ENCODE peak calls at places on chromosomes 11 and 22, in eight cellular contexts. X is A673, O is pancreas, M is heart left ventricle, I is GM23338, D is HepG2, F is Peyer's patch, L is uterus. Q is an unnamed sample.

GRCh38 chr11:124276081-124276480 is 19.9 kb downstream of the OR8G5 start:
- DNase-seq in X (no peak), O (no peak), M (no peak), I (no peak), D (no peak), F (no peak), L (no peak), Q (no peak)

GRCh38 chr11:107157809-107158187 is 139.5 kb upstream of the GUCY1A2 start:
- DNase-seq in X (no peak), O (no peak), M (no peak), I (no peak), D (peak; percentile 4), F (no peak), L (no peak), Q (no peak)

GRCh38 chr11:64101461-64101860 is 64.5 kb downstream of the MACROD1 start:
- DNase-seq in X (no peak), O (no peak), M (no peak), I (no peak), D (no peak), F (no peak), L (no peak), Q (no peak)

GRCh38 chr11:83194284-83195175 is 1.0 kb downstream of the ANKRD42 start:
- DNase-seq in X (peak; percentile 76), O (peak; percentile 61), M (peak; percentile 47), I (peak; percentile 63), D (peak; percentile 38), F (peak; percentile 83), L (peak; percentile 77), Q (peak; percentile 91)

GRCh38 chr11:61021661-61022212 is 50.3 kb downstream of the CD6 start:
- DNase-seq in X (no peak), O (peak; percentile 74), M (no peak), I (peak; percentile 90), D (no peak), F (peak; percentile 94), L (no peak), Q (no peak)

GRCh38 chr11:46724088-46724487 is 5.1 kb downstream of the F2 start:
- DNase-seq in X (no peak), O (no peak), M (no peak), I (no peak), D (no peak), F (no peak), L (no peak), Q (no peak)

GRCh38 chr11:6648505-6648904 is 7.1 kb downstream of the DCHS1 start:
- DNase-seq in X (no peak), O (no peak), M (no peak), I (no peak), D (no peak), F (no peak), L (no peak), Q (no peak)

GRCh38 chr22:38080847-38081635 is 2.9 kb downstream of the SLC16A8 start:
- DNase-seq in X (peak; percentile 37), O (no peak), M (peak; percentile 42), I (peak; percentile 84), D (no peak), F (no peak), L (no peak), Q (no peak)

GRCh38 chr22:49437956-49438355 is 389.7 kb downstream of the BRD1 start:
- DNase-seq in X (no peak), O (no peak), M (no peak), I (no peak), D (no peak), F (peak; percentile 29), L (no peak), Q (no peak)

GRCh38 chr11:60953781-60954180 is 1.8 kb upstream of the SLC15A3 start:
- DNase-seq in X (no peak), O (no peak), M (no peak), I (no peak), D (no peak), F (peak; percentile 49), L (no peak), Q (no peak)

GRCh38 chr11:94521684-94522083 is 9.4 kb downstream of the C11orf97 start:
- DNase-seq in X (peak; percentile 52), O (no peak), M (no peak), I (peak; percentile 74), D (peak; percentile 16), F (no peak), L (no peak), Q (no peak)

GRCh38 chr22:41237036-41237706 is 3.6 kb downstream of the CHADL start:
- DNase-seq in X (no peak), O (no peak), M (no peak), I (peak; percentile 95), D (no peak), F (no peak), L (no peak), Q (no peak)

GRCh38 chr11:26712497-26712896 is 9.4 kb downstream of the SLC5A12 start:
- DNase-seq in X (no peak), O (no peak), M (no peak), I (no peak), D (no peak), F (no peak), L (no peak), Q (no peak)

GRCh38 chr22:44931766-44932165 is 78.0 kb downstream of the PHF21B start:
- DNase-seq in X (no peak), O (no peak), M (no peak), I (no peak), D (no peak), F (no peak), L (no peak), Q (no peak)

GRCh38 chr22:46397514-46397913 is 62.0 kb downstream of the TRMU start:
- DNase-seq in X (no peak), O (no peak), M (no peak), I (no peak), D (no peak), F (no peak), L (no peak), Q (no peak)

DNA sequence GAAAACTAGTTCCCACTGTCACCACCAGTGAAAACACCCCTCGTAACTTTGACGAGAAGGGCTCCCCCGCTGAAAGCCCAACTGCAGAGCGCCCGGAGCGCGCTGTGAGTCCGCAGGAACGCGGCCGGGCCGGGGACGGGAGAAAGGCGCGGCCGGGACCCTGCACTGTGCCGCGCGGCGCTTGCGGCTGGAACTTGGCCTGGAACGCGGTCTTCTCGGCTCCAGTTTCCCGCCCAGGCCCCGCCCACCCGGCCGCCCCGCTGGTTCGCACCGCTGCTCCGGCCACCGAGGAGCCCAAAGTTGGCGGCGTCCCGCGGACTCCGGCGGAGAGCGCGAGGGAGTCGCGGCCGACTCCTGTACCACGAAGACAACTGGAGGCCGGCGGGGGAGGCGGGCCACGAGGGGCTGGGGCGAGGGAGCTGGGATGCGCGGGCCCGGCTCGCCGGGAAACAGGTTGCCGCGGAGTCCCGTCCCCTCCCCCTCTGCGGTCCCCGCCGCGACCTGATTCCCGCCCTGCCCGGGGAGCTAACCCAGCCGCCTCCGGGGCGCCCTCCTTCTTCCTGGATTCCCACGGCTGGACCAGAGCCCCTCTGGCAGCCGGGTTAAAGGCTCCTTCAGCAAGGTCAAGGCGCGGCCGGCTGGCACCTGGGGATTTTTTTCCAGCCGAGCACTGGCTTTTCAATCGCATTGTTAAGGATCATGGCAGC is 3.4 kb downstream of the TENM4 start:
- DNase-seq in X (peak; percentile 55), O (peak; percentile 54), M (peak; percentile 72), I (peak; percentile 89), D (no peak), F (peak; percentile 55), L (peak; percentile 55), Q (peak; percentile 88)
- H3K4me1 ChIP-seq in X (peaks cover 34% of the 10 kb centered on the region), O (peaks cover 21% of the 10 kb centered on the region), M (peaks cover 42% of the 10 kb centered on the region), I (peaks cover 45% of the 10 kb centered on the region), D (no peaks in the 10 kb centered on the region), F (peaks cover 43% of the 10 kb centered on the region), L (no peaks in the 10 kb centered on the region), Q (no peaks in the 10 kb centered on the region)

GRCh38 chr11:34105957-34106504 is 602 bp downstream of the NAT10 start:
- DNase-seq in X (no peak), O (no peak), M (no peak), I (no peak), D (peak; percentile 6), F (no peak), L (no peak), Q (no peak)

GRCh38 chr11:34104680-34105078 is 750 bp upstream of the NAT10 start:
- DNase-seq in X (no peak), O (no peak), M (no peak), I (no peak), D (no peak), F (no peak), L (no peak), Q (no peak)

DNA sequence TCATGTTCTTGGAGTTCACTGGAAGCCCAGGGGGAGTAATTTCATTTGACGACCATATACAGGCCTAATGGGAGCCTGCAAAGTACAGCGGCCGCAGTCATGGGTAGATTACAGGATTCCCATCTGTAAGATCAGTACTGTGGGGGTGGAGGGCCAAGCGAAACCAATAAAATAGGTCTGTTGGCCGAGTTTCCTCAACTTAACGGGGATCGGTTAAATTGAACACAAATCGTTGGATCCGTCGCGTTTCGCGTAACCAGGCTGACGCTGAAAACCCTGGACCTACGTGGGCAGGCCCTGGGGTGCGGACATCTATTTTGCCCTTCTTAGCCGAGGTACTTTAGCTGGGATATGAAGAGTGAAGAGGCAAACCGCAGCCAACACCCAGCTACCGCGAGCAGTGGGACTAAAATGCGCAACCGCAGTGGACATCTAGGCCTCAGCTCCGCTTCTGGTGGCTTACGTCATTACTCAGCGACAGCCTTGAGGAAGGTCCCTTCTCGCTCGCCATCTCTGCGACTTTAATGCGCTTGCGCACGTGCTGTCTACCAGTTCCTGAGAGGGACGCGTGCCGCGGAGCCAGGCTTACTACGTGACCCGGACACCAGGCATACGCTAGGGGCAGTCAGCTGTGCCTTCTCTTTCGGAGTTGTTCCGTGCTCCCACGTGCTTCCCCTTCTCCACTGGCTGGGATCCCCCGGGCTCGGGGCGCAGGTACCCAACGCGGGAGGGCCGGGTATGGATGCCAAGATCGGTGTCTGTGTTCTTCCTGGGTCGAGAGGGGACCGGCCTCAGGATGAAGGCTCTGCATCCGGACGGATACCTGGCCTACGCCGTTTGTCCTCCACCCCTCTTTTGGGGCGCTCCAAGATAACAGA is at the start of gene NAT10:
- DNase-seq in X (peak; percentile 100), O (peak; percentile 96), M (peak; percentile 97), I (peak; percentile 99), D (peak; percentile 97), F (peak; percentile 99), L (peak; percentile 98), Q (peak; percentile 98)
- TF ChIP-seq CTCF in X (peak; percentile 30), O (no peak), M (no peak), I (no peak), D (peak; percentile 53), F (peak; percentile 54), L (peak; percentile 30), Q (no peak)

GRCh38 chr11:77153276-77154185 is 25.5 kb downstream of the MYO7A start:
- DNase-seq in X (no peak), O (no peak), M (no peak), I (no peak), D (no peak), F (no peak), L (no peak), Q (no peak)
- H3K27ac ChIP-seq in X (no peak overlapping the region), O (no peak overlapping the region), M (no peak overlapping the region), I (no peak overlapping the region), D (no peak overlapping the region), F (no peak overlapping the region), L (no peak overlapping the region), Q (no peak overlapping the region)

GRCh38 chr11:40252236-40252635 is 1207.2 kb downstream of the LRRC4C start:
- DNase-seq in X (no peak), O (no peak), M (no peak), I (no peak), D (no peak), F (no peak), L (no peak), Q (no peak)

DNA sequence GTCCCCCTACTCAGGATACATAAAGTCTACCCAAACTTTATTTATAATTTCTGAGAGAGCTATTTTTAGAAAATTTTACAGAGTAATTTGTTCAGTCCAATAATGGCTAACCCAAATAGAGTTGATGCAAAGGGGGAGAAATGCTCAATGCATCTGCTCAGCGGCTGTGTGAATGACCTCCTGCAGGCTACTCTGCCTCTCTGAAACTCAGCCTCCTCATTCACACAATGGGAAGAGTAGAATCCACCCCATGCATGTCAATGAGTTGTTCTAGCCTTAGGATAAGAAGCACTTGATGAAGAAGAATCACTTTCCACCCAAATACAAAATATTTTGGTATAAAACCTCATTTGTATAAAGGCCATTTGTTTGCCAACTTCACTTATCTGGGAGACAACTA is 1204.0 kb downstream of the LRRC4C start:
- DNase-seq in X (no peak), O (no peak), M (no peak), I (no peak), D (no peak), F (no peak), L (no peak), Q (no peak)
- H3K4me1 ChIP-seq in X (peaks cover 8% of the 10 kb centered on the region), O (no peaks in the 10 kb centered on the region), M (no peaks in the 10 kb centered on the region), I (no peaks in the 10 kb centered on the region), D (no peaks in the 10 kb centered on the region), F (no peaks in the 10 kb centered on the region), L (no peaks in the 10 kb centered on the region), Q (no peaks in the 10 kb centered on the region)